ENCODE peak calls at places on chromosomes 3 and 15, in six cellular contexts. One of them, this sample, is unnamed. For H3K27me3, the result is how much of the 10 kb centered on the place peaks cover.

GRCh38 chr15:72835289-72835890 is 51.8 kb upstream of the ADPGK start:
- DNase-seq in IMR-90: no peak
- DNase-seq in PC-3: no peak
- DNase-seq in thoracic aorta: no peak
- DNase-seq in heart left ventricle: no peak
- DNase-seq in thyroid gland: no peak
- DNase-seq in this sample: no peak

GRCh38 chr3:126925411-126926171 is 57.3 kb upstream of the PLXNA1 start:
- DNase-seq in IMR-90: peak
- DNase-seq in heart left ventricle: no peak
- DNase-seq in thoracic aorta: no peak
- DNase-seq in PC-3: no peak
- DNase-seq in thyroid gland: no peak
- DNase-seq in this sample: no peak

GRCh38 chr3:193552911-193553310 is 1.8 kb downstream of the ATP13A4 start:
- DNase-seq in heart left ventricle: no peak
- DNase-seq in thoracic aorta: no peak
- DNase-seq in thyroid gland: peak
- DNase-seq in IMR-90: no peak
- DNase-seq in PC-3: no peak
- DNase-seq in this sample: no peak

GRCh38 chr3:111538687-111539086 is 3.3 kb upstream of the CD96 start:
- DNase-seq in heart left ventricle: no peak
- DNase-seq in thyroid gland: no peak
- DNase-seq in IMR-90: peak
- DNase-seq in thoracic aorta: no peak
- DNase-seq in PC-3: peak
- DNase-seq in this sample: peak

GRCh38 chr15:34514251-34514760 is 69.1 kb downstream of the GOLGA8B start:
- DNase-seq in IMR-90: no peak
- DNase-seq in heart left ventricle: peak
- DNase-seq in PC-3: peak
- DNase-seq in thoracic aorta: no peak
- DNase-seq in thyroid gland: peak
- DNase-seq in this sample: peak

GRCh38 chr3:69290006-69290405 is 95.9 kb downstream of the FRMD4B start:
- DNase-seq in PC-3: no peak
- DNase-seq in thyroid gland: peak
- DNase-seq in heart left ventricle: no peak
- DNase-seq in thoracic aorta: no peak
- DNase-seq in IMR-90: no peak
- DNase-seq in this sample: no peak

GRCh38 chr3:69065318-69065964 is 13.3 kb upstream of the TMF1 start:
- DNase-seq in PC-3: no peak
- DNase-seq in IMR-90: no peak
- DNase-seq in thyroid gland: no peak
- DNase-seq in thoracic aorta: no peak
- DNase-seq in heart left ventricle: no peak
- DNase-seq in this sample: no peak

GRCh38 chr3:172138792-172139507 is 99.6 kb downstream of the FNDC3B start:
- DNase-seq in thyroid gland: peak
- DNase-seq in heart left ventricle: no peak
- DNase-seq in thoracic aorta: no peak
- DNase-seq in PC-3: peak
- DNase-seq in IMR-90: peak
- DNase-seq in this sample: no peak

GRCh38 chr15:39594056-39594763 is 13.3 kb downstream of the THBS1 start:
- DNase-seq in thyroid gland: no peak
- DNase-seq in thoracic aorta: no peak
- DNase-seq in heart left ventricle: no peak
- DNase-seq in IMR-90: peak
- DNase-seq in PC-3: peak
- DNase-seq in this sample: no peak

GRCh38 chr3:10594915-10595314 is 89.5 kb upstream of the ATP2B2 start:
- DNase-seq in thyroid gland: peak
- DNase-seq in IMR-90: peak
- DNase-seq in PC-3: peak
- DNase-seq in heart left ventricle: no peak
- DNase-seq in thoracic aorta: no peak
- DNase-seq in this sample: peak

GRCh38 chr3:101070260-101071121 is 77.3 kb upstream of the ABI3BP start:
- DNase-seq in PC-3: peak
- DNase-seq in thoracic aorta: no peak
- DNase-seq in IMR-90: no peak
- DNase-seq in thyroid gland: peak
- DNase-seq in heart left ventricle: peak
- DNase-seq in this sample: peak

DNA sequence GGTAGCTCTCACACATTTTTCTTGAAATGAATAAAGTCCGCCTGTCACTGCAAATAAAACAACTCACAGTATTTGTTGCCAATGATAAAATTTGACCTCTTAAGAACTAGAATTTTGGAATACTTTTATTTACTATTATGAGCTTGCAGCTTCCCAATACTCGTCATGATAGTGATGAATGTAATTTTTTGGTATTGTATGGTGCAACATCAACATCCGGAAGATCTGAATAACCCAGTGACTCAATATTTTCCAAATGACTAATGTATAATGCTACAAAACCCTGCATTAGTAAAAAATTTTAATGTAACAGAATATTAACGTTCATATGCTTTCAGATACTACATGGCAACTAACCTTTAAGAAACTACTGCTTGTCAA is 95.5 kb downstream of the IGF2BP2 start:
- DNase-seq in thyroid gland: no peak
- DNase-seq in heart left ventricle: no peak
- DNase-seq in thoracic aorta: no peak
- DNase-seq in PC-3: peak
- DNase-seq in IMR-90: peak
- DNase-seq in this sample: no peak
- H3K4me3 ChIP-seq in thyroid gland: no peak
- H3K4me3 ChIP-seq in heart left ventricle: no peak
- H3K4me3 ChIP-seq in thoracic aorta: no peak
- H3K4me3 ChIP-seq in PC-3: peak
- H3K4me3 ChIP-seq in IMR-90: no peak
- H3K4me3 ChIP-seq in this sample: no peak

GRCh38 chr15:25862469-25863066 is 559 bp downstream of the ATP10A start:
- DNase-seq in heart left ventricle: no peak
- DNase-seq in PC-3: peak
- DNase-seq in thyroid gland: no peak
- DNase-seq in IMR-90: no peak
- DNase-seq in thoracic aorta: no peak
- DNase-seq in this sample: peak
- H3K27me3 ChIP-seq in heart left ventricle: under half
- H3K27me3 ChIP-seq in PC-3: under half
- H3K27me3 ChIP-seq in thyroid gland: under half
- H3K27me3 ChIP-seq in IMR-90: under half
- H3K27me3 ChIP-seq in thoracic aorta: under half
- H3K27me3 ChIP-seq in this sample: under half

DNA sequence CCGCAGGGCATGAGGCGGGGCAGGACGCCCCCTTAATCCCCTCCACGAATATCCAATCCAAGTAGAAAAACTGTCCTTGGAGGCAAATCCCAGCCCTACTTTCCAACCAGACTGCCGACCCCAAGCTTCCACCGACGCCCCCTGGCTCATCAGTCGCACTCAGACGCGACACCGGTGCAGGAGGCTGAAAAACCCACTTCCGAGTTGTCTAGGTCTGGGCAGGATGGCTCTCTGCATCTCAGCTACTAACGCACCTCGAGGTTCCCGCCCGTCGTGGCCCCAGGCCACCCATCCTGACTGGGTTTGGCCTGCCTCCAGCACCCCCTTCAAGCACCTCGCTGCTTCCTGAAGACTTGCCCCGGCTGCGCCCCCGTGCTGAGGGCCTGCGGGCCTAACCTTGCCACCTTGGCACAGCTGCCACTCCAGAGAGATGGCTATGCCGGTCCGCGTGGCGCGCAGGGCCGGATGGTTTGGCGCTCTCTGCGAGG is 15.5 kb downstream of the RGMA start:
- DNase-seq in thyroid gland: peak
- DNase-seq in heart left ventricle: peak
- DNase-seq in thoracic aorta: no peak
- DNase-seq in PC-3: no peak
- DNase-seq in IMR-90: no peak
- DNase-seq in this sample: no peak
- H3K4me3 ChIP-seq in thyroid gland: no peak
- H3K4me3 ChIP-seq in heart left ventricle: peak
- H3K4me3 ChIP-seq in thoracic aorta: peak
- H3K4me3 ChIP-seq in PC-3: peak
- H3K4me3 ChIP-seq in IMR-90: peak
- H3K4me3 ChIP-seq in this sample: no peak

DNA sequence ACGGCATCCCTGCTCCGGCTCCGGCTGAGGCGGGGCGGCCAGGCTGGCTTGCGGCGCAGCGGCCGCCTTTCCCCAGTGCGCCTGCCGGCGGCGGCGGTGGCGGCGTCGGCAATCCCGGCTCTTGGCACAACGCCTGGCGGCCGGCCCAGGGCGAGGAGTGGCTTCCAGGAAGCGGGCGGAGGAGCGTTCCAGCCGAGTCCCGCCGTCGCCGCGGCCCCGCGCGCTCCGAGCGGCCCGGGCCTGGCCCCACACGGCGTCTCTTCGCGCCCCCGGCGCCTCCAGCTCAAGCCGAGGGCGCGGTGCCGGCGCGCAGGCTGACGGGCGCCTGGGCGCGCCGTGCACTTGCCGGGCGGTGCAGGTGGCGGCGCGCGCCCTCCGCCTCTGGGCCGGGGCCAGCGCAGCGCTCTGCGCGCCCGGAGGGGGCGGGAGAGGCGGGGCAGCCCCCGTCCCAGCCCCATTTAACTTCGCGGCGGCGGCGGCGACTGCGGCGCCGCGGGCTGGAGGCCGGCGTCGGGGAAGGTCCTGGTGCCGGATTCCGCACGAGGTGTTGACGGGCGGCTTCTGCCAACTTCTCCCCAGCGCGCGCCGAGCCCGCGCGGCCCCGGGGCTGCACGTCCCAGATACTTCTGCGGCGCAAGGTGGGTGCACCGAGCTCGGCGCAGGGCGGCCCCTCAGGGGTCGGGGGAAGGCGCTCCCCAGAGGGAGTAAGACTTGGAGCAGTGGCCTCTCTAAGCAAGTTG is at the start of gene ADAMTSL3:
- DNase-seq in IMR-90: no peak
- DNase-seq in heart left ventricle: peak
- DNase-seq in thyroid gland: peak
- DNase-seq in PC-3: peak
- DNase-seq in thoracic aorta: peak
- DNase-seq in this sample: peak
- H3K27me3 ChIP-seq in IMR-90: under half
- H3K27me3 ChIP-seq in heart left ventricle: under half
- H3K27me3 ChIP-seq in thyroid gland: under half
- H3K27me3 ChIP-seq in PC-3: under half
- H3K27me3 ChIP-seq in thoracic aorta: under half
- H3K27me3 ChIP-seq in this sample: under half

DNA sequence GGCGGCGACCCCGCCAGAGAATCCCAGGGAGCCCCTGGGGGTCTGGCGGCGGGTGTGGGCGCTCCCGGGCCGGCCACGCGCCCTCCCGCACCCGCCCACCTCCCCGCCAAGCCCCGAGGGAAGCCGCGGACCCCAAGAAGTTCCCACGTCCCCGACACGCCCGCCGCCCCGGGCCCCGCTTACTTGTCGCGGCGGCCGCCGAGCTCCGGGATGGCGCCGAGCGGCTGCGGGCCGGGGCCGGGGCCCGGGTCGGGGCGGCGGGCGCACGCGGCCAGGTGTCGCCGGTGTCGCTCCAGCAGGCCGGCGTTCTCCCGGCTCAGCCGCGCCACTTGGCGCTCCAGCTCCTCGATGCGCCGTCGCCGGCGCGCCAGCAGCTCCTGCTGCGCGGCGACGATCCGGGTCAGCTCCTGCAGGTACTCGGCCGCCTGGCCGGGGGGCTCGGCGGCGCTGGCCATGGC is 137.6 kb downstream of the NUP210 start:
- DNase-seq in thyroid gland: peak
- DNase-seq in heart left ventricle: no peak
- DNase-seq in PC-3: peak
- DNase-seq in thoracic aorta: no peak
- DNase-seq in IMR-90: no peak
- DNase-seq in this sample: no peak
- H3K4me3 ChIP-seq in thyroid gland: no peak
- H3K4me3 ChIP-seq in heart left ventricle: peak
- H3K4me3 ChIP-seq in PC-3: peak
- H3K4me3 ChIP-seq in thoracic aorta: peak
- H3K4me3 ChIP-seq in IMR-90: no peak
- H3K4me3 ChIP-seq in this sample: no peak

GRCh38 chr3:184380627-184381260 is 890 bp downstream of the CHRD start:
- DNase-seq in heart left ventricle: no peak
- DNase-seq in IMR-90: no peak
- DNase-seq in thoracic aorta: no peak
- DNase-seq in PC-3: no peak
- DNase-seq in thyroid gland: no peak
- DNase-seq in this sample: no peak
- H3K27me3 ChIP-seq in heart left ventricle: under half
- H3K27me3 ChIP-seq in IMR-90: half or more
- H3K27me3 ChIP-seq in thoracic aorta: under half
- H3K27me3 ChIP-seq in PC-3: half or more
- H3K27me3 ChIP-seq in thyroid gland: under half
- H3K27me3 ChIP-seq in this sample: under half

DNA sequence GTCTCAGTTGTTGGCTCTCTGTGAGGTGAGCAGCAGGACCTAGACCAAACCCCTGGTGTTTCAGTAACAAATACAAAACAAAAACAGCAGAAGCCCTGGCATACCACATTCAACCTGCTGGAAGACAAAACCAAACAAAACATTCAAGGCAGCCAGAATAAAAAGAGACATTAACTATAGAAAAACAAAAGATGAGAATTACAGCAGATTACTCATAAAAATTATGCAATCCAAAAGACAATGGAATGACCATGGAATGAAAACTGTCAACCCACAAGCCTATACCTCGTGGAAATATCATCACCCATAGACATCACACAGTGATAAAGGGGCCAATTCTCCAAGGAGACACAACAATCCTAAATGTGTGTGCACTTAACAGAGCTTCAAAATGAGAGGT is 106.0 kb upstream of the IQSEC1 start:
- DNase-seq in PC-3: no peak
- DNase-seq in IMR-90: no peak
- DNase-seq in thoracic aorta: no peak
- DNase-seq in thyroid gland: no peak
- DNase-seq in heart left ventricle: no peak
- DNase-seq in this sample: no peak
- H3K4me3 ChIP-seq in PC-3: no peak
- H3K4me3 ChIP-seq in IMR-90: no peak
- H3K4me3 ChIP-seq in thoracic aorta: no peak
- H3K4me3 ChIP-seq in thyroid gland: no peak
- H3K4me3 ChIP-seq in heart left ventricle: no peak
- H3K4me3 ChIP-seq in this sample: no peak

DNA sequence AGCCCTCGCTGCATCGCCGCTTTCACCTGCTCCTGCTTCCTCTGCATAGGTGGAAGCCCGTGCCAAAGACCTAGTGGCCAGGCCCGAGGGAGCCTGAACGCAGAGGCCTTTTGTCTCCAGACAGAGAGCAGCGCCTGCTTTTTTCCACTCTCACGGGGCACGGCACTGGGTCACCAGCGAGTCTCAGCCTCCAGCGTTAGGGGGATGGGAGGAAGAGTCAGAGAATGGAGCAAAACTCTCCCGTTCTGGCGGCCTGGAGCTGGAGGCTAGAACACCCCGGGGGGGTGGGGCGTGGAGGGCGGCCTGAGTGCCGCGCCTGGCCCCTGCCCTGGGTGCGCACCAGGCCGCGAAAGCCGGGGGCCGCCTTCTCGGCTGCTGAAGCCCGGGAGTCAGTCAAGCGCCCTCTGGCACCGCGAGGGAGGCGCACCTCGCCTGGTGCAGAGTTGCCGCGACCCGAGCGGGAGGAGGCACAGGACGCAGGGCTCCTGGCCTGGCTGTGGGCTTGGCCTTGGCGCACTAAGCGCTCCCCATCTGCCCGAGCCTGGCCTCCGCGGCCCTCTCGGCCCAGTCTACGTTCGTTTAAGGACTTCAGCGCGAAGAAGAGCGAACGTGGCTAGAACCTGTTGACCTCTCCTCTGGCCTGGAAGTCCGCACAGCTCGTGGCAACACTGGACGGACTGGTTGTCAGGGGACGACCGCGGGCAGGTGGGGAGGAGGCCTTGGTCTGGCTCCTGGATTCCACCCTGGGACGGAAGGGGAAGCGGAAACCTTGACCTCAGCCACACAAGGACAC is 21.5 kb downstream of the NR2F2 start:
- DNase-seq in thyroid gland: no peak
- DNase-seq in thoracic aorta: no peak
- DNase-seq in PC-3: no peak
- DNase-seq in IMR-90: no peak
- DNase-seq in heart left ventricle: peak
- DNase-seq in this sample: no peak
- H3K27me3 ChIP-seq in thyroid gland: under half
- H3K27me3 ChIP-seq in thoracic aorta: under half
- H3K27me3 ChIP-seq in PC-3: under half
- H3K27me3 ChIP-seq in IMR-90: under half
- H3K27me3 ChIP-seq in heart left ventricle: under half
- H3K27me3 ChIP-seq in this sample: under half

This sample was measured in MG63.